ENCODE peak calls at places on chromosomes 11 and 22, in nine cellular contexts. One of them, this sample, is unnamed.

GRCh38 chr11:22192642-22193347 is at the start of gene ANO5:
- DNase-seq in GM10248: peak
- DNase-seq in fibroblast of the aortic adventitia: no peak
- DNase-seq in prostate gland: peak
- DNase-seq in AG09319: no peak
- DNase-seq in BE2C: peak
- DNase-seq in fibroblast of lung: no peak
- DNase-seq in neural progenitor cell: peak
- DNase-seq in progenitor cell of endocrine pancreas: peak
- DNase-seq in this sample: peak

GRCh38 chr11:794766-795637 is 3.1 kb downstream of the SLC25A22 start:
- DNase-seq in GM10248: no peak
- DNase-seq in fibroblast of the aortic adventitia: no peak
- DNase-seq in prostate gland: no peak
- DNase-seq in AG09319: no peak
- DNase-seq in BE2C: no peak
- DNase-seq in fibroblast of lung: no peak
- DNase-seq in neural progenitor cell: no peak
- DNase-seq in progenitor cell of endocrine pancreas: no peak
- DNase-seq in this sample: peak

GRCh38 chr11:81071641-81072040 is 1630.8 kb upstream of the TENM4 start:
- DNase-seq in GM10248: no peak
- DNase-seq in fibroblast of the aortic adventitia: no peak
- DNase-seq in prostate gland: no peak
- DNase-seq in AG09319: no peak
- DNase-seq in BE2C: no peak
- DNase-seq in fibroblast of lung: no peak
- DNase-seq in neural progenitor cell: no peak
- DNase-seq in progenitor cell of endocrine pancreas: no peak
- DNase-seq in this sample: no peak

GRCh38 chr11:123494195-123495050 is 64.4 kb downstream of the GRAMD1B start:
- DNase-seq in GM10248: no peak
- DNase-seq in fibroblast of the aortic adventitia: peak
- DNase-seq in prostate gland: no peak
- DNase-seq in AG09319: no peak
- DNase-seq in BE2C: no peak
- DNase-seq in fibroblast of lung: no peak
- DNase-seq in neural progenitor cell: peak
- DNase-seq in progenitor cell of endocrine pancreas: no peak
- DNase-seq in this sample: no peak

GRCh38 chr22:36104988-36105387 is 55.6 kb downstream of the APOL3 start:
- DNase-seq in GM10248: no peak
- DNase-seq in fibroblast of the aortic adventitia: no peak
- DNase-seq in prostate gland: no peak
- DNase-seq in AG09319: no peak
- DNase-seq in BE2C: no peak
- DNase-seq in fibroblast of lung: peak
- DNase-seq in neural progenitor cell: no peak
- DNase-seq in progenitor cell of endocrine pancreas: no peak
- DNase-seq in this sample: no peak

GRCh38 chr11:93116641-93117577 is 80.9 kb downstream of the SLC36A4 start:
- DNase-seq in GM10248: no peak
- DNase-seq in fibroblast of the aortic adventitia: no peak
- DNase-seq in prostate gland: no peak
- DNase-seq in AG09319: no peak
- DNase-seq in BE2C: no peak
- DNase-seq in fibroblast of lung: peak
- DNase-seq in neural progenitor cell: peak
- DNase-seq in progenitor cell of endocrine pancreas: no peak
- DNase-seq in this sample: no peak

GRCh38 chr11:36249271-36249670 is 40.0 kb downstream of the COMMD9 start:
- DNase-seq in GM10248: no peak
- DNase-seq in fibroblast of the aortic adventitia: peak
- DNase-seq in prostate gland: no peak
- DNase-seq in AG09319: peak
- DNase-seq in BE2C: no peak
- DNase-seq in fibroblast of lung: peak
- DNase-seq in neural progenitor cell: no peak
- DNase-seq in progenitor cell of endocrine pancreas: no peak
- DNase-seq in this sample: no peak

GRCh38 chr11:2466069-2466801 is 21.4 kb downstream of the KCNQ1 start:
- DNase-seq in GM10248: peak
- DNase-seq in fibroblast of the aortic adventitia: no peak
- DNase-seq in prostate gland: no peak
- DNase-seq in AG09319: no peak
- DNase-seq in BE2C: no peak
- DNase-seq in fibroblast of lung: no peak
- DNase-seq in neural progenitor cell: no peak
- DNase-seq in progenitor cell of endocrine pancreas: no peak
- DNase-seq in this sample: no peak

GRCh38 chr22:45887202-45888131 is 89.5 kb downstream of the WNT7B start:
- DNase-seq in GM10248: no peak
- DNase-seq in fibroblast of the aortic adventitia: no peak
- DNase-seq in prostate gland: peak
- DNase-seq in AG09319: no peak
- DNase-seq in BE2C: peak
- DNase-seq in fibroblast of lung: no peak
- DNase-seq in neural progenitor cell: no peak
- DNase-seq in progenitor cell of endocrine pancreas: no peak
- DNase-seq in this sample: peak

DNA sequence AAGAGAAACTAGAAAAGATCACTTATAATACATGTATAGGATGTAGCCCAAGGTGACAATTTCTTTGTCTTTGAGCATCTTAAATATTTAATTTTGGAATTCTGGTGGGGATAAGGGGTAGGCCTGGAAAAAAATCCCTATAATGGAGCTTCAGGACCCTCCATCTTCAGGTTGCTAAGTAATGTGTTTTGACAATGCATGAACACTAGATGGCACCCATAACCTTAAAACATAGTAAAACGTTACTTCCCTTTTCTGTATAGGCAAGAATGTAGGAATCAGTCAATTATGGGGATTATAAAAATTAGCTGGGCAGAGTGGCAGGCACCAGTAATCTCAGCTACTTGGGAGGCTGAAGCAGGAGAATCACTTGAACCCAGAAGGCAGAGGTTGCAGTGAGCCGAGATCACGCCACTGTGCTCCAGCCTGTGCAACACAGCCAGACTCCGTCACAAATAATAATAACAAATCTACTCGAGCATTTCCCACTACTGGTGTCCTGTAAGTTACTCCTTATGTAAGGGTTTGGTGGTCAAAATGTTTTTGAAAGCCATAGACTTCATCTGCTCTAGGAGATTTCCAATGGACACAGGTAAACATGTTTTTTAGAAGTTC is 541.9 kb upstream of the CCDC90B start:
- DNase-seq in GM10248: peak
- DNase-seq in fibroblast of the aortic adventitia: peak
- DNase-seq in prostate gland: no peak
- DNase-seq in AG09319: no peak
- DNase-seq in BE2C: no peak
- DNase-seq in fibroblast of lung: peak
- DNase-seq in neural progenitor cell: peak
- DNase-seq in progenitor cell of endocrine pancreas: no peak
- DNase-seq in this sample: no peak
- TF ChIP-seq CTCF in GM10248: peak
- TF ChIP-seq CTCF in fibroblast of the aortic adventitia: peak
- TF ChIP-seq CTCF in prostate gland: peak
- TF ChIP-seq CTCF in AG09319: peak
- TF ChIP-seq CTCF in BE2C: peak
- TF ChIP-seq CTCF in fibroblast of lung: peak
- TF ChIP-seq CTCF in neural progenitor cell: peak
- TF ChIP-seq CTCF in progenitor cell of endocrine pancreas: peak
- TF ChIP-seq CTCF in this sample: peak

DNA sequence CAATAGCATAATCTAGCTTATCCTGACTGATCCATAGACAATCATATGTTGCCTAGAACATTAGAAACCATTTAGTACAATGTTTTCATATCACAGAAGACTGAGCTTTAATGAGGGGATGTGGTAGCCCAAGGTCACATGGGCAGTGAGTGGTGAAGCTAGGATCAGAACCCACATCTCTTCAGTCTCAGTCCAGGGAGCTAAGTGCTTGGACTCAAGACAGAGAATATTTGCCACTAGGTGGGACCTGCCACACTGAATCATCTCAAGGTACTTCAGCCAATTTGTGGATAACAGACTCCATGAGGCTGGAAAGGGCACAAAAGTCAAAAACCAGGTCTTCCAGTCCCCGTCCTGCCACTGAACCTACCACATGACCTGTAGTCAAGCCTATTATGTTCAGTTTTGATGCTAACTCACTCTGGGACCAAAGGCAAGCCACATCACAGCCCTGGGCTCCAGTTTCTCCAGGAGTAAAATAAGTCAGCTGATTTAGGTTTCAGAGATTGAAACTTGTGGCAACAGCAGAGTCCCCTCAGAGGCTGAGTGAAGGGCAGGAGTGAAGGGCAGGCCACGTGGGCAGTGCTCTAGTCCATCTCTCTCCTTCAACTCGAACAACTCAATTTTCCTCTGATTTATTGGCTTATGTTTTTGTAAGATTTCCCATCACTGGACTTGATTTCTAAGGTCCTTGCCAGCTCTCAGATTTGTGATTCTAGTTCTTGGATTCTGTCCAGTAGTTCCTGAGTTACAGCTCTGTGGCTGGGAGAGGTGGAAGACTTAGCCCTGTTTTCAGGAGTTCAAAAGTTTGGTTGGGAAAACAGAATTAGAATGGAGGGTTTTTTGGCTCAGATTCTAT is 84.6 kb upstream of the PHOX2A start:
- DNase-seq in GM10248: no peak
- DNase-seq in fibroblast of the aortic adventitia: peak
- DNase-seq in prostate gland: no peak
- DNase-seq in AG09319: no peak
- DNase-seq in BE2C: no peak
- DNase-seq in fibroblast of lung: peak
- DNase-seq in neural progenitor cell: no peak
- DNase-seq in progenitor cell of endocrine pancreas: no peak
- DNase-seq in this sample: no peak
- TF ChIP-seq CTCF in GM10248: no peak
- TF ChIP-seq CTCF in fibroblast of the aortic adventitia: no peak
- TF ChIP-seq CTCF in prostate gland: no peak
- TF ChIP-seq CTCF in AG09319: no peak
- TF ChIP-seq CTCF in BE2C: peak
- TF ChIP-seq CTCF in fibroblast of lung: no peak
- TF ChIP-seq CTCF in neural progenitor cell: peak
- TF ChIP-seq CTCF in progenitor cell of endocrine pancreas: no peak
- TF ChIP-seq CTCF in this sample: no peak

DNA sequence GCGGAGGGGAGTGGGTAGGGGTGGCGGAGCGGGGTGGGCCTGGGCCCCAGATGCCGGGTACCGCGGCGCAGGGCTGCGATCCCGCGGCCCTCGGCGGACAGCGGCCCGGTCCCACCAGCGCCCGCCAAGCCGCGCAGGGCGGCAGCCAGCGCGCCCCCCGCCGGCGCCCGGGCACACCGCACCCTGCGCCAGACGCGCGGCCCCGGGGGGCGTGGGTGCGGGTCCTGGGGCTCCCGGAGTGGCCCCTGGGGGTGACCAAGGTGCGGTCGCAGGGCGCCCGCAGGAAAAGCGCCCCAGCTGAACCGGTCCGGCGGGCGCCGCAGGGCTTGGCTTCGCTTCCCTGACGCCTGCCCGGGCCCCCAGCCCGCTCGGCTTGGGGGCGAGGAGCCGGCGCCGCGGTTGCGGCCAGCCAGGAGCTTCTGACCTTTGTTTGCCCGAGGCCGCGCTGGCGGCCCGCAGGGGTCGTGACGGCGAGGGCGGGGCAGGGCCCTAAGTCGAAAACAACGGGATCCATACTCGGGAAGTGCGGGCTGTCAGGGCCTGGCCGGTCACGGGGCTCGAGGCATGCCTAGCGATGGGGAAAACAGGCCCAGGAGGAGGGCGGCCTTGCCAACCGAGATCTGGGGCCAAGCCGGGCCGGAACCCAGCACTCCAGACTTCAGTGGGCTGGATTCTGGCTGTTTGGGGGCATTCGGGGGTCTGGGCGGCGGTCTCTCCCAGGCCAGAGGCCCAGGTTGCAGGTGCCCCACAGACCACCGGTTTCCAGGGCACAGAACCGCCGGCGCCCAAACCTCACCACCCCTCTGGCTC is 581 bp upstream of the AP5B1 start:
- DNase-seq in GM10248: no peak
- DNase-seq in fibroblast of the aortic adventitia: peak
- DNase-seq in prostate gland: peak
- DNase-seq in AG09319: no peak
- DNase-seq in BE2C: peak
- DNase-seq in fibroblast of lung: no peak
- DNase-seq in neural progenitor cell: peak
- DNase-seq in progenitor cell of endocrine pancreas: peak
- DNase-seq in this sample: peak
- TF ChIP-seq CTCF in GM10248: peak
- TF ChIP-seq CTCF in fibroblast of the aortic adventitia: no peak
- TF ChIP-seq CTCF in prostate gland: no peak
- TF ChIP-seq CTCF in AG09319: no peak
- TF ChIP-seq CTCF in BE2C: no peak
- TF ChIP-seq CTCF in fibroblast of lung: no peak
- TF ChIP-seq CTCF in neural progenitor cell: peak
- TF ChIP-seq CTCF in progenitor cell of endocrine pancreas: peak
- TF ChIP-seq CTCF in this sample: peak

DNA sequence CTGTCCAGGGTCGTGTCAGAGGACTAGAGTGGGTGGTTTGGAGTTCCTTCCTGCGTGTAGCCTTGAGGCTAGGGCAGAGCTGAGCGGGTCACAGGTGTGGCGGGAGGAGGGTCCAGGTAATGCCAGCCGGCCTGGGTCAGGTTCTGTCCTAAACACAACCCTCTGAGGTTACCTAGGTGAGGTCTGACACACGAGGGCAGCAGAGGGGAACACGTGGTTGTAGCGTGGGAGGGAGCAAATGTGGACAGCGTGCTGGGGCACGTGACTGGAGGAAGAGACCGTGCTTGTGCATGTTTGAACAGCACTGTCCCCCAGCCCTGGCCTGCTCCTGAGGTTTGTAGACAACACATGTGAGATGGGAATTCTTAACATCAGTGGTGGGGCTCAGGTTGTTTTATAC is 13.1 kb downstream of the MOV10L1 start:
- DNase-seq in GM10248: peak
- DNase-seq in fibroblast of the aortic adventitia: no peak
- DNase-seq in prostate gland: no peak
- DNase-seq in AG09319: no peak
- DNase-seq in BE2C: no peak
- DNase-seq in fibroblast of lung: no peak
- DNase-seq in neural progenitor cell: no peak
- DNase-seq in progenitor cell of endocrine pancreas: no peak
- DNase-seq in this sample: no peak
- TF ChIP-seq CTCF in GM10248: no peak
- TF ChIP-seq CTCF in fibroblast of the aortic adventitia: no peak
- TF ChIP-seq CTCF in prostate gland: no peak
- TF ChIP-seq CTCF in AG09319: no peak
- TF ChIP-seq CTCF in BE2C: no peak
- TF ChIP-seq CTCF in fibroblast of lung: no peak
- TF ChIP-seq CTCF in neural progenitor cell: no peak
- TF ChIP-seq CTCF in progenitor cell of endocrine pancreas: no peak
- TF ChIP-seq CTCF in this sample: no peak